ENCODE peak calls at places on chromosomes 16 and 17, in seven cellular contexts. H, V, M, C, D, N and Y are unnamed samples.

GRCh38 chr17:17959520-17960361 is 12.5 kb downstream of the TOM1L2 start:
- DNase-seq in C (no peak), D (no peak), H (no peak), M (peak; percentile 68), N (no peak), V (no peak), Y (no peak)

GRCh38 chr16:77816293-77816692 is 27.9 kb downstream of the VAT1L start:
- DNase-seq in C (no peak), V (no peak), N (no peak), H (no peak), M (no peak), D (peak; percentile 45), Y (no peak)

GRCh38 chr16:19172098-19172780 is 4.2 kb downstream of the SYT17 start:
- DNase-seq in H (no peak), D (no peak), C (no peak), N (no peak), V (no peak), M (no peak), Y (no peak)

GRCh38 chr17:45293413-45294211 is 23.2 kb downstream of the MAP3K14 start:
- DNase-seq in H (peak; percentile 70), V (peak; percentile 79), D (peak; percentile 74), M (no peak), C (no peak), N (peak; percentile 65), Y (no peak)

GRCh38 chr16:62661435-62661834 is 625.2 kb upstream of the CDH8 start:
- DNase-seq in M (no peak), H (no peak), V (no peak), D (no peak), N (no peak), C (no peak), Y (no peak)

GRCh38 chr17:2433696-2434095 is 32.8 kb upstream of the MNT start:
- DNase-seq in H (no peak), C (no peak), D (no peak), N (no peak), V (no peak), M (no peak), Y (no peak)

GRCh38 chr17:32341857-32342602 is at the start of gene C17orf75:
- DNase-seq in D (peak; percentile 84), C (no peak), V (peak; percentile 63), N (peak; percentile 63), M (peak; percentile 42), H (peak; percentile 83), Y (no peak)

GRCh38 chr17:16007439-16007838 is 7.8 kb downstream of the TTC19 start:
- DNase-seq in V (no peak), H (no peak), D (no peak), M (no peak), C (no peak), N (no peak), Y (no peak)

GRCh38 chr17:82956726-82957468 is 117.1 kb upstream of the ZNF750 start:
- DNase-seq in M (no peak), H (peak; percentile 44), C (no peak), D (no peak), V (no peak), N (no peak), Y (no peak)

GRCh38 chr17:3526491-3526890 is 31.1 kb downstream of the TRPV3 start:
- DNase-seq in D (no peak), V (no peak), M (no peak), C (no peak), N (no peak), H (no peak), Y (no peak)

GRCh38 chr16:83533193-83533592 is 274.6 kb upstream of the HSBP1 start:
- DNase-seq in D (no peak), H (no peak), N (no peak), M (no peak), V (no peak), C (no peak), Y (no peak)

GRCh38 chr17:50608700-50609375 is 25.8 kb upstream of the ABCC3 start:
- DNase-seq in D (no peak), C (no peak), M (no peak), V (no peak), N (no peak), H (no peak), Y (no peak)

GRCh38 chr17:30567231-30568116 is 90.3 kb downstream of the GOSR1 start:
- DNase-seq in V (no peak), C (no peak), M (no peak), N (no peak), D (no peak), H (no peak), Y (no peak)

GRCh38 chr16:15963307-15963910 is 14.0 kb downstream of the ABCC1 start:
- DNase-seq in D (no peak), N (no peak), V (no peak), M (no peak), H (no peak), C (no peak), Y (no peak)

DNA sequence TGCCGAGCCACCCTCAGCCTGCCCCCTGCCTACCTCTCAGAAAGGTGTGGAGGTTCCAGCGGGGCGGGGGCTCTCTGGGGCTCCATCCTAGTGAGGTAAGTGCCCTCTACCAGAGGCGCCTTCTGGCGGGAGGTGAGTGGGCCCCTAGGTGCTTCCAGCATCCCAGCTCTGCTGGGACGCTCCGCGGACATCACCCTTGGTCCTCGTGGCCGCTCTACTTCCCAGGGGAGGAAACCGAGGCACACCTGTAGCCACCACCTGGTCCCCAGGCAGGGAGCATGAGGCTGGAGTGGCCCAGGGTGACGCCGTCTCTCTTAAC is 1.4 kb downstream of the MCRIP2 start:
- DNase-seq in V (no peak), D (no peak), H (no peak), N (no peak), M (no peak), C (no peak), Y (no peak)
- H3K4me3 ChIP-seq in V (no peak overlapping the region), D (no peak overlapping the region), H (peak overlapping the region; percentile 94), N (peak overlapping the region; percentile 56), M (peak overlapping the region; percentile 98), C (peak overlapping the region; percentile 68), Y (peak overlapping the region; percentile 83)

GRCh38 chr16:89326721-89327120 is 109.2 kb downstream of the ZNF778 start:
- DNase-seq in H (no peak), V (no peak), C (no peak), D (no peak), N (no peak), M (no peak), Y (no peak)
- H3K4me1 ChIP-seq in H (peaks cover 23% of the 10 kb centered on the region), V (peaks cover 38% of the 10 kb centered on the region), C (peaks cover 86% of the 10 kb centered on the region), D (peaks cover 47% of the 10 kb centered on the region), N (peaks cover 100% of the 10 kb centered on the region), M (peaks cover 46% of the 10 kb centered on the region), Y (peaks cover 82% of the 10 kb centered on the region)

DNA sequence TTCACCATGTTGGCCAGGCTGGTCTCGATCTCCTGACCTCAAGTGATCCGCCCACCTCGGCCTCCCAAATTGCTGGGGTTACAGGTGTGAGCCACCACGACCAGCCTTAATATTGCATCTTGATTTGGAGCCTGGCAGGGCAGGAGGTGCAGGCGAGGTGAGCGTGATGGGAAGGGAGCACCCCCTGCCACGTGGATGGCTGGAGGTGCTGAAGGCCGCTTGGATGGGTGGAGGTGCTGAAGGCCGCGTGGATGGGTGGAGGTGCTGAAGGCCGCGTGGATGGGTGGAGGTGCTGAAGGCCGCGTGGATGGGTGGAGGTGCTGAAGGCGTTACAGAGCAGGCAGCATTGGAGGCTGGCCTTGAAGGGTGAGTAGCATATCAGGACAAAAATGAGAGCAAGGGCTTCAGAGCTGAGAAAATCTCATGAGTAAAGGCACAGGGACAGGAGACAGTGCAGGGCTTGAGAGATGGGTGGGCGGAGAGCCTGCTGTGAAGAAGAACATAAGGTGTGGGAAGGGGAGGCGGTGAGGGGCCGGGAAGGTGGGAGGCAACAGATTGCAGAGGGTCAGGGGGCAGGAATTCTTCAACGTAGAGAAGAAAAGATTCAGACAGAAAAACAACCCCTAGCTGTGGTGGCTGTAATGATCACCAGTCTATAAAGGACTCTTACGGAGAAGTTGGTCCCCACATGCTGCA is 101.8 kb upstream of the SEC14L1 start:
- DNase-seq in D (no peak), N (no peak), V (no peak), M (no peak), C (no peak), H (no peak), Y (no peak)
- TF ChIP-seq POLR2A in D (no peak), N (no peak), V (no peak), M (no peak), C (no peak), H (no peak), Y (no peak)

DNA sequence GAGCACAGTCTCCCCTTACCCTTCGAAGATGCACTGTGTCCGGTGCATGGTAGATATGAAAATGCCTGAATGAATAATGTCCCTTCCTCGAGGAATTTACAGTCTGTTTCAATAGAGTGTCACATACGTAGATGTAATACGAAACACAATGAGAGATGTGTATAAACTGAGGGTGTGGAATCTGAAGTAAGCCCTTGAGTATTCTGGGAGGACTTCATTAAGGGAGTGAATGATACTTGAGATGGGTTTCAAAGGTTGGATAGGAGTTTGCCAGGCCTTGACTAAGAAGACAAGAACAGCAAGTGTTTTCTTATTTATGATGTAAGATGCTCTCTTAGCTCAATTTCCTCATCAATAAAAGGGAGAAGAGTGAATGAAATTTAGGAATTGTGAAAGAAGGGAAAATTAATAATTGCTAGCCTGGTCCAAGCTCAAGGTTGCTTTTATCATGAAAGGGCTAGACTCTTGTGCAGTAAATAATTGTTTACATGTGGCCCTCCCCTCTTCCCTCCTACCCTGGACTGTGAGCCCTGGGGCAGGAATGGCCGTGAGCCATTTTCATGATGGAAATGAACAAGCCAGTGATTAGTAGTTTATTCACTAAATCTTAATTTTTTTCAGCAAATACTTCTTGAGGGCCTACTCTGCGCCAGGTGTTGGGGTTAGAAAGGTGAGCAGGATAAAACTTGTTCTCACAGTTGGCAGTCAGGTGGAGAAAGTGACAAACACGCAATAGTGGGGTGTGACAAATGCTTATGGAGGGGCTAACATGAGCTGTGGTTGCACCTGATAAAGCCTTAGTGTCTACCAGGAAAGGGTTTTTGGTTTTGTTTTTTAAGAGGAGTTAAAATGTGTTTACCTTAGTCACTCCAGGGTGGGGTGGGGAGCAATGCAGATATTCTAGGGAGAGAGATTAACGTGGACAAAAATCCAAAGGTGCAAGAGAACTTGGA is 1.6 kb downstream of the KIF22 start:
- DNase-seq in M (no peak), H (no peak), N (no peak), V (no peak), D (no peak), C (no peak), Y (no peak)
- H3K4me3 ChIP-seq in M (peak overlapping the region; percentile 93), H (peak overlapping the region; percentile 72), N (peak overlapping the region; percentile 90), V (no peak overlapping the region), D (no peak overlapping the region), C (peak overlapping the region; percentile 88), Y (peak overlapping the region; percentile 69)

DNA sequence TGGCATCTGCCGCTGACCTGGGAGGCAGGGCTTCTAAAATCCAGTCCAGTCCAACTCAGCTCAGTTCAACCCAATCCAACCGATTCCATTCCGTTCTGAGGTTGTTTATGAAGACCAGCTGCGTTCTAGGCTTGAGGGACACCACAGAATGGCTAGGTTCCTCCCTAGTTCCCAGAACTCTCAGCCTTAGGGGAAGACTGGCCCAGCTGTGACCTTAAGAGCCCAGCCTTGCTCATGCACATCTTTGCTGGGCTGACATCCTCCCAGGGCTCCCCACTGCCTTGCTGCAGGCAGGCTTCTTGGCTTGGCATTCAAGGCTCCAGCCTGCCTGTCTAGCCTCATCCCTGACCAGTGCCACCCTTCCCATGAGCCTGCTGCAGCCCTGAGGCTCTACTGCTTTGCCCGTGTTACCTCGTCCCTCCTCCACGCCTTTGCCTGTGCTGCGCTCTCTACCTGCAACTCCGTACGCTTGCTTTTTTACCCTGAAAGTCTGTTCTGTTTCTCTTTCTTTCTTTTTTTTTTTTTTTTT is 7.9 kb downstream of the SLC12A3 start:
- DNase-seq in V (no peak), N (no peak), D (no peak), H (no peak), M (no peak), C (no peak), Y (no peak)
- H3K4me1 ChIP-seq in V (no peaks in the 10 kb centered on the region), N (no peaks in the 10 kb centered on the region), D (peaks cover 8% of the 10 kb centered on the region), H (no peaks in the 10 kb centered on the region), M (peaks cover 40% of the 10 kb centered on the region), C (peaks cover 14% of the 10 kb centered on the region), Y (no peaks in the 10 kb centered on the region)